ENCODE peak calls at places on chromosomes 3 and 15, in five cellular contexts. M is activated naive CD4-positive, alpha-beta T cell treated with Interleukin-2 at 50 U/mL for 16 hours; V is Caco-2; N is stimulated activated CD4-positive, alpha-beta T cell treated with anti-CD3 and anti-CD28 coated beads, Interleukin-4, amount 100 ng/mL, for 48 hours; A is hepatic stellate cell. G is an unnamed sample.

GRCh38 chr3:149894211-149894610 is 76.5 kb downstream of the PFN2 start:
- DNase-seq in A (peak; percentile 25), V (no peak), N (no peak), M (no peak), G (no peak)

GRCh38 chr3:133367431-133367830 is 32.4 kb upstream of the BFSP2 start:
- DNase-seq in A (no peak), M (no peak), V (no peak), N (no peak), G (no peak)

GRCh38 chr3:165895919-165896318 is 58.7 kb upstream of the BCHE start:
- DNase-seq in M (no peak), N (no peak), V (peak; percentile 41), A (no peak), G (peak; percentile 13)

GRCh38 chr3:154050216-154050615 is 71.0 kb upstream of the ARHGEF26 start:
- DNase-seq in M (no peak), V (no peak), A (no peak), N (no peak), G (no peak)

GRCh38 chr15:68432665-68433064 is 702 bp upstream of the ITGA11 start:
- DNase-seq in V (no peak), M (no peak), N (no peak), A (no peak), G (no peak)

GRCh38 chr3:32132121-32132520 is 25.7 kb downstream of the GPD1L start:
- DNase-seq in N (no peak), V (no peak), A (no peak), M (no peak), G (no peak)

GRCh38 chr3:61250784-61251173 is 473 bp downstream of the FHIT start:
- DNase-seq in M (peak; percentile 12), A (no peak), N (no peak), V (peak; percentile 40), G (peak; percentile 29)

GRCh38 chr15:69795601-69796000 is 302.1 kb downstream of the TLE3 start:
- DNase-seq in V (no peak), M (no peak), A (no peak), N (no peak), G (no peak)

GRCh38 chr3:69738859-69739203 is 433 bp upstream of the MITF start:
- DNase-seq in A (no peak), V (no peak), M (no peak), N (no peak), G (no peak)

GRCh38 chr15:92848464-92848851 is 51.7 kb upstream of the CHD2 start:
- DNase-seq in N (no peak), M (no peak), V (no peak), A (no peak), G (no peak)

GRCh38 chr3:154427685-154428291 is 2.2 kb downstream of the GPR149 start:
- DNase-seq in M (no peak), V (no peak), N (no peak), A (no peak), G (no peak)

GRCh38 chr3:118408431-118408830 is 626.2 kb downstream of the IGSF11 start:
- DNase-seq in N (no peak), M (no peak), V (no peak), A (no peak), G (no peak)

GRCh38 chr3:137171834-137172603 is 214.2 kb downstream of the IL20RB start:
- DNase-seq in M (no peak), A (no peak), N (no peak), V (peak; percentile 40), G (no peak)